ENCODE peak calls at places on chromosomes 11 and 22, in five cellular contexts. X is cardiac muscle cell, M is caudate nucleus, B is IMR-90, N is coronary artery. I is an unnamed sample.
A peak's percentile ranks its signal among the peaks of the same experiment; 100 is the strongest.

GRCh38 chr11:132256621-132257227 is 886.3 kb downstream of the NTM start:
- DNase-seq in M (no peak), X (no peak), N (no peak), B (no peak), I (no peak)

GRCh38 chr22:36659762-36660509 is 43.6 kb downstream of the CACNG2 start:
- DNase-seq in M (peak; percentile 81), X (peak; percentile 92), N (peak; percentile 90), B (peak; percentile 88), I (no peak)

GRCh38 chr11:123069878-123070821 is 8.2 kb upstream of the HSPA8 start:
- DNase-seq in X (no peak), N (no peak), M (no peak), B (no peak), I (no peak)

GRCh38 chr11:2536440-2536989 is 91.7 kb downstream of the KCNQ1 start:
- DNase-seq in X (no peak), M (no peak), B (no peak), N (peak; percentile 43), I (no peak)

GRCh38 chr22:43079742-43080141 is 9.4 kb downstream of the TTLL1 start:
- DNase-seq in B (no peak), M (no peak), N (no peak), X (no peak), I (no peak)

GRCh38 chr11:28715726-28716125 is 607.5 kb downstream of the METTL15 start:
- DNase-seq in X (no peak), N (no peak), M (no peak), B (no peak), I (no peak)

GRCh38 chr11:69444381-69445130 is 36.9 kb upstream of the LINC01488 start:
- DNase-seq in M (no peak), X (peak; percentile 95), B (peak; percentile 93), N (peak; percentile 87), I (no peak)

GRCh38 chr11:11280826-11281225 is 72.2 kb downstream of the CSNK2A3 start:
- DNase-seq in M (no peak), B (no peak), X (no peak), N (no peak), I (no peak)

GRCh38 chr11:75969626-75970308 is 154.8 kb downstream of the UVRAG start:
- DNase-seq in M (no peak), N (no peak), B (peak; percentile 84), X (peak; percentile 6), I (no peak)

GRCh38 chr11:32386770-32387377 is 48.5 kb downstream of the WT1 start:
- DNase-seq in B (peak; percentile 7), N (no peak), X (peak; percentile 91), M (no peak), I (no peak)

GRCh38 chr11:44746894-44747293 is 20.1 kb downstream of the TSPAN18 start:
- DNase-seq in X (no peak), M (peak; percentile 62), B (no peak), N (no peak), I (no peak)

GRCh38 chr22:20602589-20603164 is 95.3 kb downstream of the MED15 start:
- DNase-seq in M (no peak), X (no peak), B (no peak), N (no peak), I (no peak)

GRCh38 chr11:132202621-132203020 is 832.2 kb downstream of the NTM start:
- DNase-seq in M (no peak), B (peak; percentile 55), X (no peak), N (no peak), I (no peak)

GRCh38 chr11:11444027-11444799 is 91.2 kb upstream of the CSNK2A3 start:
- DNase-seq in N (no peak), B (peak; percentile 57), X (peak; percentile 55), M (no peak), I (no peak)

GRCh38 chr11:83502041-83502440 is 215.9 kb upstream of the CCDC90B start:
- DNase-seq in N (no peak), B (no peak), M (no peak), X (no peak), I (no peak)

GRCh38 chr11:38814670-38815069 is 2216.6 kb upstream of the RAG2 start:
- DNase-seq in M (no peak), B (peak; percentile 58), N (no peak), X (peak; percentile 16), I (no peak)

DNA sequence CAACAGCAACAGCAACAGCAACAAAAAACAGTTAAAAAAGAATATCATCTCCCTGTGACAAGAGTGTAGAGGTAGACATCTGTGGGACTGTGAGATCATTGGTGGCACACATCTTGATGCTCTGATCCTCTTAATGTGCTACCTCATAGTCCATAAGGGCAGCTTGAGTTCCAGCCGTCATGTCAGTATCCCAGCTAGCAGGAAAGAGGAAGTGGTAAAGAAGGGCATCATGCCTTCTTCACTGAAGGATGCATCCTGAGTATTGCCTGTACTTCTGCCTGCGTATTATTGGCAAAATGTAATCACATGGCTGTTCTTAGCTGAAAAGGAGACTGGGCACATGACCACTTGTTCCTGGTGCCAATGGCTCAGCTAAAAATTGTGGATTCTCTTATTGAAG is 314.3 kb downstream of the TBC1D22A start:
- DNase-seq in X (no peak), M (no peak), B (no peak), N (no peak), I (no peak)
- H3K27ac ChIP-seq in X (no peak overlapping the region), M (no peak overlapping the region), B (no peak overlapping the region), N (no peak overlapping the region), I (no peak overlapping the region)

GRCh38 chr11:47175746-47176327 is 842 bp downstream of the ARFGAP2 start:
- DNase-seq in X (no peak), B (no peak), N (no peak), M (no peak), I (no peak)
- H3K27ac ChIP-seq in X (peak overlapping the region; percentile 98), B (peak overlapping the region; percentile 97), N (peak overlapping the region; percentile 98), M (peak overlapping the region; percentile 100), I (peak overlapping the region; percentile 93)

GRCh38 chr22:38739300-38740055 is 16.3 kb downstream of the SUN2 start:
- DNase-seq in X (no peak), M (no peak), B (no peak), N (no peak), I (no peak)
- H3K27ac ChIP-seq in X (no peak overlapping the region), M (peak overlapping the region; percentile 99), B (no peak overlapping the region), N (no peak overlapping the region), I (peak overlapping the region; percentile 38)

GRCh38 chr11:113014731-113015455 is 53.7 kb downstream of the NCAM1 start:
- DNase-seq in X (peak; percentile 37), M (peak; percentile 20), B (no peak), N (no peak), I (no peak)
- H3K27ac ChIP-seq in X (peak overlapping the region; percentile 65), M (no peak overlapping the region), B (no peak overlapping the region), N (no peak overlapping the region), I (no peak overlapping the region)